ENCODE peak calls at places on chromosomes 1 and 21, in four cellular contexts. U is NCI-H748 treated with DMSO at 0.1 percent for 48 hours; A is stimulated activated CD4-positive, alpha-beta T cell treated with anti-CD3 and anti-CD28 coated beads, Interleukin-15, amount 100 ng/mL, for 1 hour; I is HEK293T. O is an unnamed sample.

GRCh38 chr1:40575336-40575735 is 43.9 kb downstream of the ZNF684 start:
- DNase-seq in I (no peak), A (no peak), U (no peak), O (no peak)

GRCh38 chr1:79293611-79294010 is 287.1 kb upstream of the ADGRL4 start:
- DNase-seq in A (no peak), I (no peak), U (no peak), O (no peak)

GRCh38 chr1:207077470-207078377 is 10.9 kb upstream of the C4BPB start:
- DNase-seq in A (no peak), U (peak), I (peak), O (no peak)

GRCh38 chr21:29638138-29638537 is 301.7 kb downstream of the GRIK1 start:
- DNase-seq in I (no peak), A (no peak), U (no peak), O (no peak)

GRCh38 chr1:109312978-109313775 is 6.4 kb upstream of the MYBPHL start:
- DNase-seq in U (no peak), I (no peak), A (no peak), O (no peak)

GRCh38 chr1:93448983-93449805 is 1.3 kb downstream of the FNBP1L start:
- DNase-seq in U (peak), I (peak), A (no peak), O (no peak)

GRCh38 chr1:32400876-32401631 is 6.8 kb upstream of the BSDC1 start:
- DNase-seq in U (peak), I (peak), A (peak), O (peak)

GRCh38 chr1:226974544-226975258 is 34.6 kb downstream of the COQ8A start:
- DNase-seq in U (no peak), A (no peak), I (no peak), O (no peak)

GRCh38 chr1:184843732-184844495 is 89.3 kb upstream of the EDEM3 start:
- DNase-seq in U (no peak), A (no peak), I (no peak), O (no peak)

GRCh38 chr1:171881466-171881865 is 40.2 kb downstream of the DNM3 start:
- DNase-seq in I (no peak), U (no peak), A (no peak), O (no peak)

GRCh38 chr1:107626075-107626796 is 338.7 kb downstream of the VAV3 start:
- DNase-seq in I (peak), A (no peak), U (no peak), O (no peak)

GRCh38 chr1:217017172-217017571 is 293.9 kb upstream of the ESRRG start:
- DNase-seq in U (no peak), A (no peak), I (no peak), O (no peak)

GRCh38 chr1:41621256-41621655 is 136.8 kb upstream of the EDN2 start:
- DNase-seq in I (no peak), U (no peak), A (no peak), O (no peak)

GRCh38 chr1:68065766-68066165 is 15.3 kb upstream of the DIRAS3 start:
- DNase-seq in A (no peak), U (no peak), I (no peak), O (no peak)

GRCh38 chr1:24157921-24158481 is 15.1 kb upstream of the IL22RA1 start:
- DNase-seq in I (no peak), U (no peak), A (no peak), O (peak)

GRCh38 chr1:244341455-244342450 is 110.0 kb downstream of the ADSS2 start:
- DNase-seq in I (no peak), A (no peak), U (peak), O (no peak)

GRCh38 chr1:234175363-234175762 is 197.9 kb upstream of the COA6 start:
- DNase-seq in U (no peak), I (no peak), A (no peak), O (no peak)

O was measured in posterior vena cava.